ENCODE peak calls at places on chromosome 10, in four cellular contexts. Y is H9, P is mesendoderm, J is H1. O is an unnamed sample.

GRCh38 chr10:72561745-72562166 is 64.1 kb downstream of the MICU1 start:
- DNase-seq in Y (no peak), P (no peak), J (no peak), O (no peak)

GRCh38 chr10:86520871-86521619 is 547 bp downstream of the WAPL start:
- DNase-seq in Y (no peak), P (peak), J (peak), O (peak)

GRCh38 chr10:43265799-43266721 is 805 bp downstream of the RASGEF1A start:
- DNase-seq in Y (peak), P (peak), J (peak), O (no peak)

GRCh38 chr10:44105643-44106042 is 279.3 kb downstream of the CXCL12 start:
- DNase-seq in Y (no peak), P (no peak), J (no peak), O (no peak)

GRCh38 chr10:96509017-96509641 is 4.6 kb downstream of the TLL2 start:
- DNase-seq in Y (peak), P (peak), J (no peak), O (peak)

GRCh38 chr10:103768345-103768744 is 87.0 kb downstream of the SH3PXD2A start:
- DNase-seq in Y (no peak), P (no peak), J (no peak), O (no peak)

GRCh38 chr10:49649294-49649693 is 30.2 kb upstream of the C10orf53 start:
- DNase-seq in Y (peak), P (peak), J (peak), O (no peak)

GRCh38 chr10:27558612-27559020 is 54.5 kb downstream of the RAB18 start:
- DNase-seq in Y (peak), P (peak), J (peak), O (peak)

GRCh38 chr10:17119845-17120244 is 9.8 kb downstream of the CUBN start:
- DNase-seq in Y (no peak), P (no peak), J (no peak), O (no peak)

GRCh38 chr10:119245272-119245671 is 37.9 kb downstream of the GRK5 start:
- DNase-seq in Y (no peak), P (no peak), J (no peak), O (no peak)

GRCh38 chr10:113585949-113586348 is 33.1 kb downstream of the HABP2 start:
- DNase-seq in Y (no peak), P (peak), J (no peak), O (no peak)

GRCh38 chr10:73169320-73169719 is 1.4 kb downstream of the FAM149B1 start:
- DNase-seq in Y (no peak), P (no peak), J (no peak), O (no peak)

GRCh38 chr10:11284291-11285085 is 266.8 kb downstream of the CELF2 start:
- DNase-seq in Y (no peak), P (no peak), J (no peak), O (no peak)

GRCh38 chr10:119079572-119080520 is 771 bp downstream of the EIF3A start:
- DNase-seq in Y (peak), P (peak), J (peak), O (peak)

DNA sequence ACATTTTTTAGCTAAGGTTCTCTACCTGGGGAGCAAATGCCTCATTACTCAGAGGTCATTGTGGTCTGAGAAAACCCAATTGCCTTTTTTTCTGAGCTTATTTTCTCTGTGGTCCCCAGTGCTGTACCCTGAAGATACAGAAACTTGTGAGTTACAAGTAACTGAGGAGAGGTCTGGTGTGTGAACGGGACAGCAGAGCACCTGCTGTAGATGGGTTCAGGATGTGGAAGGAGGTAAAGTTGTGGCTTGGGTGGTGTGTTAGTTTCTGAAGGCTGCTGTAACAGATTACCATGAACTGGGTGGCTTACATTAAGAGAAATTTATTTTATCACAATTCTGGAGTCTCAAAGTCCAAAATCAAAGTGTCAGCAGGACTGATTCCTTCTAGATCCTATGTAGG is 449.1 kb upstream of the NRP1 start:
- DNase-seq in Y (no peak), P (no peak), J (no peak), O (no peak)
- H3K56ac ChIP-seq in Y (no peak), P (no peak), J (no peak), O (no peak)

GRCh38 chr10:7314068-7314646 is 96.7 kb downstream of the SFMBT2 start:
- DNase-seq in Y (no peak), P (no peak), J (no peak), O (no peak)

GRCh38 chr10:7312179-7312857 is 98.5 kb downstream of the SFMBT2 start:
- DNase-seq in Y (no peak), P (no peak), J (no peak), O (peak)

GRCh38 chr10:7308826-7309225 is 102.0 kb downstream of the SFMBT2 start:
- DNase-seq in Y (no peak), P (no peak), J (no peak), O (no peak)

GRCh38 chr10:7310076-7310475 is 100.8 kb downstream of the SFMBT2 start:
- DNase-seq in Y (no peak), P (no peak), J (no peak), O (no peak)

DNA sequence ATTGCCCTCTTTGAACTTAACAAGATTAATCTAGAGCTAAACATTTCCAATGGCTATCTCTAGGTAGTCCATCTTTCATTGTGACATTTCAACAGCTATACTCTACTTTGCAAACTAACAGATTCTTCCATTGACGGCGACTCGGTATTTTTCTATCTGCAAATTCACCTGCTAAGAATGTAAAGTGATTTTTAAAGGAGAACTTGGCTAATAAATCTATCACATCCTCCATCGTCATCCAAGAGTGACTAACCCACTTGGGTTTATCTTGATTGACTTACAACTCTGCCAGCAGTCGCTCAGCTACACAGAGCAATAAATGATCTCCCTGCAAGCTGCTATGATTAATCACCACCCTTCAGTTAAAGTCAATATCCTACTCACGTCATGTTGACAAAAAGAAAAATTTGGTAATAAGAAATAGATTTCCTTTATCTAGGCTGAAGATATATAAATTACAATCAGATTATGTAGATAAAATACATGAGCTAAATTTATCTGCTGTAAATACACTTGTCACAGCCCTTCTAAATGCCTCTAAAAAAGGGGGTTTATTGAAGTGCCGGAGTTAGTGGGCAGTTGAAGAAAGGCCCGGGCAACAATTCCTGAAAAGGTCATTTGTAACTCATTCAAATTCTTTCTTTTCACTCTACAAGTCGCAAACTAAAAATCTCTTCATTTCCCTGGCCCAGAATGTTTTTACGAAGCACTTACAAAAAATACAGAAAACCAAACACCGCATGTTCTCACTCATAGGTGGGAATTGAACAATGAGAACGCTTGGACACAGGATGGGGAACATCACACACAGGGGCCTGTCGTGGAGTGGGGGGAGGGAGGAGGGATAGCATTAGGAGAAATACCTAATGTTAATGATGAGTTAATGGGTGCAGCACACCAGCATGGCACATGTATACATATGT is 99.3 kb downstream of the SFMBT2 start:
- DNase-seq in Y (no peak), P (no peak), J (no peak), O (peak)
- H3K56ac ChIP-seq in Y (no peak), P (no peak), J (no peak), O (no peak)

GRCh38 chr10:131998050-131998844 is 16.5 kb upstream of the BNIP3 start:
- DNase-seq in Y (no peak), P (no peak), J (no peak), O (no peak)
- H3K56ac ChIP-seq in Y (no peak), P (peak), J (no peak), O (peak)

GRCh38 chr10:129775681-129776080 is 188.4 kb downstream of the EBF3 start:
- DNase-seq in Y (peak), P (no peak), J (no peak), O (no peak)
- H3K56ac ChIP-seq in Y (no peak), P (no peak), J (no peak), O (no peak)

DNA sequence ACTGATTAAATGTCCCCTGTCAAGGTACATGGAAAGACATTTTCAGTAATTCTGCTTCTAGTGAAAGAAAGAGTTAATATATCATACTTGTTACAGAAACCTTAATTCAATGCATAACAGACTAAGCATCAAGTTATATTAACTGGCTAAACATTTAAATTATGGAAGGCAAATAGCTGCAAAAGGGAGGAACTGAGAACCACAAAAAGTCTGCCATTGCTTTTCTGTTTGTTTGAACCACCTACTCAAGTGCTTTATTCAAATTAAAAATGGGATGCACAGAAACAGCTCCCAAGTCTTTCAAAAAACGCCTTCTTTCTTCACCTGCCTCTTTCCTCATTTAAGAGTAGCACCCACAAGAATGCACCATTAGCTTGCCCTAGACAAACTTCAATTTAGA is 271.9 kb downstream of the RNLS start:
- DNase-seq in Y (no peak), P (no peak), J (no peak), O (no peak)
- H3K56ac ChIP-seq in Y (no peak), P (no peak), J (no peak), O (no peak)